ENCODE peak calls at places on chromosomes 1 and 21, in four cellular contexts. P, I, B and Y are unnamed samples.

GRCh38 chr21:26116456-26117011 is 54.0 kb downstream of the APP start:
- DNase-seq in P (no peak), I (peak; percentile 28), B (no peak), Y (no peak)

GRCh38 chr1:176884286-176884685 is 280.2 kb downstream of the ASTN1 start:
- DNase-seq in P (no peak), I (no peak), B (no peak), Y (no peak)

GRCh38 chr21:45384656-45385548 is 20.1 kb upstream of the COL18A1 start:
- DNase-seq in P (no peak), I (no peak), B (no peak), Y (no peak)

GRCh38 chr1:234722904-234723588 is 113.1 kb upstream of the IRF2BP2 start:
- DNase-seq in P (peak; percentile 43), I (peak; percentile 63), B (peak; percentile 82), Y (peak; percentile 64)

GRCh38 chr1:50633465-50633864 is 210.2 kb upstream of the DMRTA2 start:
- DNase-seq in P (no peak), I (no peak), B (no peak), Y (no peak)

GRCh38 chr1:224641030-224641429 is 24.9 kb downstream of the CNIH3 start:
- DNase-seq in P (no peak), I (no peak), B (no peak), Y (no peak)

GRCh38 chr1:63662846-63663245 is 69.6 kb downstream of the PGM1 start:
- DNase-seq in P (peak; percentile 75), I (no peak), B (no peak), Y (no peak)

GRCh38 chr1:51736702-51737101 is 119.8 kb downstream of the OSBPL9 start:
- DNase-seq in P (no peak), I (peak; percentile 12), B (peak; percentile 51), Y (no peak)

GRCh38 chr1:25223471-25223870 is 8.8 kb downstream of the SYF2 start:
- DNase-seq in P (no peak), I (no peak), B (no peak), Y (no peak)

DNA sequence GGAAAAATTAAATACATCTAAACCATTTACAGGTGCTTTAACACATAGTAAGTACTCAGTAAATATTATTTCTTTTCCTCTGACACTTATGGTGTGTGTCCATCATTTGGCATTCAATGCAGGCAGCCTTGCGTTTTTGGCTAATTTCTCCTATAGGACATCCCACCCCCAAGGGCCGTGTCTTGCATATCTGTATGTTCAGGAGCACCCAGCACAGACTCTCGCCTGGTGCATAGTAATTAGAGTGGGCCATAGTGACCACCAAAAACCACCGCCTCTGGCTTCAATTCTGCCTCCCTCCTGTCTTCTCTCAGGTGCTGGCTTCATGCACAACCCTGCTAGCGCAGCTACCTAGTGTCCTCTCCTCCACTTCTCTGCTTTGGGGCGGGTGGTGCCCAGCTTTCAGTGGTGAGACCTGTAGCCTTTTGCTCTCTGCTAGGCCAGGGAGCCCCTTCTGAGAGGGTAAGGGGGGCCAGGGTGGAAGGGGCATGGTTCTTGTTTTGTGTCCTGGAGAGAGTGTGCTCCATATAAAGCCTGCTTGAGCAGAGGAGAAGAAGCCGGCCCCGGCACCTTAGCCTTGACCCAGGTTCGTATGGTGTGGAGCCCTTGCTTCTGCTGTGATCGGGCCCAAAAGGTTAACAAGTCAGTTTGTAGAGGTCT is 33.4 kb downstream of the BATF3 start:
- DNase-seq in P (no peak), I (no peak), B (no peak), Y (no peak)
- H3K27ac ChIP-seq in P (peak overlapping the region; percentile 81), I (no peak overlapping the region), B (no peak overlapping the region), Y (no peak overlapping the region)

DNA sequence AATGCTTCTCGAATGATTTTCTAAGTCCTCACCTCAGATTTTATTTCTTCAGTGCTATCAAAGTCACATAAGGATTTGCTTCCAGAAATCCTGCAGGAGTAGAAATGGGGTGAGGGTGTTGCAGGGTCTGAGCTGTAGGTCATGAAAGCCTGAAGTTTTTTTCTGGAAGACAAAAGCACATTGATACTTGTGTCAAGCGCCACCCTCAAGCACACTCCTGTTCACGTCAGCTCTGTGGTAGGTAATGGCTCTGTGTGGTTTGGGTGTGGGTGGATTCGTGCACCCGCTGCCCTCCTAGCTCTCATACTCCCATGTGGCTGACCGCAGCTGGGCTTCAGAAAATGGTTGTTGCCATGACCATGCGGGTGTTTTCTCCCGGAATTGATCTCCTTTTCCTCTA is 39.9 kb downstream of the AKNAD1 start:
- DNase-seq in P (no peak), I (no peak), B (no peak), Y (no peak)
- H3K4me3 ChIP-seq in P (no peak overlapping the region), I (no peak overlapping the region), B (no peak overlapping the region), Y (no peak overlapping the region)

GRCh38 chr21:34522284-34522683 is 10.3 kb upstream of the KCNE1 start:
- DNase-seq in P (no peak), I (no peak), B (peak; percentile 74), Y (no peak)
- H3K4me1 ChIP-seq in P (peaks cover 41% of the 10 kb centered on the region), I (no peaks in the 10 kb centered on the region), B (no peaks in the 10 kb centered on the region), Y (peaks cover 5% of the 10 kb centered on the region)

GRCh38 chr1:8474369-8474768 is 156.5 kb downstream of the SLC45A1 start:
- DNase-seq in P (no peak), I (no peak), B (no peak), Y (no peak)
- H3K27ac ChIP-seq in P (no peak overlapping the region), I (no peak overlapping the region), B (no peak overlapping the region), Y (no peak overlapping the region)

GRCh38 chr1:10736623-10737267 is 59.7 kb downstream of the CASZ1 start:
- DNase-seq in P (no peak), I (peak; percentile 81), B (no peak), Y (peak; percentile 81)
- H3K4me3 ChIP-seq in P (no peak overlapping the region), I (no peak overlapping the region), B (no peak overlapping the region), Y (no peak overlapping the region)

GRCh38 chr1:112626887-112627286 is 7.3 kb downstream of the CAPZA1 start:
- DNase-seq in P (no peak), I (no peak), B (no peak), Y (no peak)
- H3K4me1 ChIP-seq in P (peaks cover 13% of the 10 kb centered on the region), I (no peaks in the 10 kb centered on the region), B (no peaks in the 10 kb centered on the region), Y (peaks cover 4% of the 10 kb centered on the region)

GRCh38 chr1:913491-914252 is 10.1 kb upstream of the SAMD11 start:
- DNase-seq in P (no peak), I (no peak), B (no peak), Y (no peak)
- H3K27ac ChIP-seq in P (peak overlapping the region; percentile 89), I (no peak overlapping the region), B (no peak overlapping the region), Y (no peak overlapping the region)